ENCODE peak calls at places on chromosomes 1 and 21, in five cellular contexts. X is cardiac muscle cell, P is PC-3, W is HL-60, M is fibroblast of mammary gland. Y is an unnamed sample.

GRCh38 chr1:230113605-230114241 is 46.7 kb downstream of the GALNT2 start:
- DNase-seq in X (no peak), P (peak; percentile 93), W (no peak), M (peak; percentile 99), Y (no peak)

GRCh38 chr1:193569096-193569495 is 382.7 kb upstream of the B3GALT2 start:
- DNase-seq in X (peak; percentile 32), P (no peak), W (no peak), M (no peak), Y (no peak)

GRCh38 chr1:72938408-72938807 is 656.1 kb upstream of the NEGR1 start:
- DNase-seq in X (no peak), P (no peak), W (no peak), M (no peak), Y (no peak)

GRCh38 chr1:209530990-209531389 is 52.5 kb upstream of the CAMK1G start:
- DNase-seq in X (no peak), P (peak; percentile 38), W (no peak), M (peak; percentile 75), Y (no peak)

GRCh38 chr1:22662318-22662717 is 9.3 kb downstream of the C1QB start:
- DNase-seq in X (peak; percentile 32), P (peak; percentile 28), W (no peak), M (no peak), Y (no peak)

GRCh38 chr1:221961532-221962292 is 219.8 kb upstream of the DUSP10 start:
- DNase-seq in X (no peak), P (peak; percentile 93), W (peak; percentile 66), M (peak; percentile 63), Y (no peak)

GRCh38 chr1:71240656-71241055 is 159.8 kb upstream of the ZRANB2 start:
- DNase-seq in X (no peak), P (no peak), W (no peak), M (peak; percentile 24), Y (no peak)

GRCh38 chr1:93905734-93906133 is 3.5 kb downstream of the GCLM start:
- DNase-seq in X (no peak), P (no peak), W (no peak), M (peak; percentile 74), Y (no peak)

GRCh38 chr1:187212377-187212776 is 383.6 kb downstream of the PLA2G4A start:
- DNase-seq in X (no peak), P (no peak), W (no peak), M (no peak), Y (no peak)

GRCh38 chr1:1782399-1783221 is 4.3 kb upstream of the NADK start:
- DNase-seq in X (peak; percentile 18), P (peak; percentile 86), W (peak; percentile 81), M (peak; percentile 72), Y (no peak)

GRCh38 chr1:21379571-21379970 is 60.4 kb upstream of the NBPF3 start:
- DNase-seq in X (no peak), P (peak; percentile 22), W (no peak), M (no peak), Y (no peak)

GRCh38 chr1:185581961-185582725 is 152.0 kb upstream of the HMCN1 start:
- DNase-seq in X (no peak), P (peak; percentile 32), W (no peak), M (peak; percentile 40), Y (no peak)

GRCh38 chr1:115266729-115267421 is 71.2 kb downstream of the NGF start:
- DNase-seq in X (no peak), P (no peak), W (no peak), M (peak; percentile 82), Y (no peak)

GRCh38 chr21:25895565-25896205 is 160.9 kb downstream of the GABPA start:
- DNase-seq in X (peak; percentile 17), P (peak; percentile 53), W (peak; percentile 8), M (peak; percentile 50), Y (no peak)

GRCh38 chr1:5819391-5820025 is 172.7 kb downstream of the NPHP4 start:
- DNase-seq in X (no peak), P (no peak), W (no peak), M (no peak), Y (no peak)

GRCh38 chr1:150009604-150010387 is 730 bp downstream of the OTUD7B start:
- DNase-seq in X (peak; percentile 76), P (peak; percentile 79), W (peak; percentile 16), M (peak; percentile 89), Y (peak; percentile 19)

GRCh38 chr1:82013702-82014101 is 213.0 kb downstream of the ADGRL2 start:
- DNase-seq in X (no peak), P (no peak), W (no peak), M (no peak), Y (no peak)

GRCh38 chr1:27451346-27451745 is 38.6 kb downstream of the WASF2 start:
- DNase-seq in X (peak; percentile 64), P (no peak), W (no peak), M (no peak), Y (no peak)

GRCh38 chr1:26408604-26409003 is 2.0 kb upstream of the LIN28A start:
- DNase-seq in X (peak; percentile 94), P (peak; percentile 87), W (peak; percentile 65), M (peak; percentile 66), Y (peak; percentile 89)

GRCh38 chr1:40182956-40183710 is 21.9 kb downstream of the RLF start:
- DNase-seq in X (peak; percentile 38), P (peak; percentile 59), W (peak; percentile 12), M (peak; percentile 51), Y (peak; percentile 37)

GRCh38 chr1:215166886-215167285 is 84.3 kb downstream of the KCNK2 start:
- DNase-seq in X (no peak), P (peak; percentile 64), W (no peak), M (peak; percentile 85), Y (no peak)

GRCh38 chr1:26110731-26111529 is 694 bp upstream of the PDIK1L start:
- DNase-seq in X (peak; percentile 88), P (peak; percentile 74), W (peak; percentile 80), M (peak; percentile 51), Y (peak; percentile 68)

GRCh38 chr1:203871114-203871875 is 9.9 kb downstream of the SNRPE start:
- DNase-seq in X (peak; percentile 69), P (peak; percentile 88), W (peak; percentile 49), M (peak; percentile 80), Y (peak; percentile 50)

GRCh38 chr1:245181123-245181522 is 26.3 kb downstream of the KIF26B start:
- DNase-seq in X (no peak), P (no peak), W (no peak), M (no peak), Y (no peak)

GRCh38 chr1:33512612-33513011 is 40.2 kb downstream of the ZSCAN20 start:
- DNase-seq in X (no peak), P (peak; percentile 83), W (no peak), M (no peak), Y (no peak)
- TF ChIP-seq CTCF in X (no peak), P (no peak), W (no peak), M (no peak), Y (no peak)

DNA sequence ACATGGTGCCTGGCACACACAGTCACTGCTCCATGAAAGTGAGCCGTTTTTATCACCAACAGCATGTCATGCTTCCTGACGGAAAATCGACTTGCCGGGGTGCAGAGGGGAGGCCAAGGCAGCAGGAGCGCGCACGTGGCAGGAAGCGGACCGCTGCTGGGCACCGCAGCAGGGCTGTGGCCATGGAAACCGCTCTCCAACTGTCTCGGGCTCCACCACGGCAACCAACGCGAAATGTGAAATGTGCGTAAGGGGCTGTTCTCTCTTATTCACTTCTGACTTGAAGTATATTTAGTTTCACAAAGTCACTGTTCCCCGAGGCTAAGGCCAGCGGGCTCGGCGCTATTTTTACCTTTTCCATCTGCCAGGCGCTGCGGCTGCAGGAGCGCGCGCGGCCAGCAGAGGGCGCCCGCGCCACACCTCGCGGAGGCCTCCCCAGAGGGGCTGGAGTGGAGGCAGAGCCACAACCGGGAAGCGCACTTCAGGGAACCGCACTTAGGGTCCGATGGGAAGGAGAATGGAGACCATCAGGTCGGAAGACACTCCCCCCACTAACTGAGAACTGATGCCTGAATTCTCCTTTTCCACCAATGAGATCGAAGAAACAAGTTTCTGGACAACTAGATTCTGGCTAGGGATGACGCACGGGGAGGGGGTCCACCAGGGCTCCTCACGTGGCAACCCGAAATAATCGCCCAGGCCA is 19.7 kb downstream of the RCC2 start:
- DNase-seq in X (peak; percentile 84), P (peak; percentile 56), W (peak; percentile 49), M (peak; percentile 51), Y (peak; percentile 85)
- TF ChIP-seq CTCF in X (peak; percentile 99), P (peak; percentile 98), W (peak; percentile 88), M (peak; percentile 65), Y (peak; percentile 100)

DNA sequence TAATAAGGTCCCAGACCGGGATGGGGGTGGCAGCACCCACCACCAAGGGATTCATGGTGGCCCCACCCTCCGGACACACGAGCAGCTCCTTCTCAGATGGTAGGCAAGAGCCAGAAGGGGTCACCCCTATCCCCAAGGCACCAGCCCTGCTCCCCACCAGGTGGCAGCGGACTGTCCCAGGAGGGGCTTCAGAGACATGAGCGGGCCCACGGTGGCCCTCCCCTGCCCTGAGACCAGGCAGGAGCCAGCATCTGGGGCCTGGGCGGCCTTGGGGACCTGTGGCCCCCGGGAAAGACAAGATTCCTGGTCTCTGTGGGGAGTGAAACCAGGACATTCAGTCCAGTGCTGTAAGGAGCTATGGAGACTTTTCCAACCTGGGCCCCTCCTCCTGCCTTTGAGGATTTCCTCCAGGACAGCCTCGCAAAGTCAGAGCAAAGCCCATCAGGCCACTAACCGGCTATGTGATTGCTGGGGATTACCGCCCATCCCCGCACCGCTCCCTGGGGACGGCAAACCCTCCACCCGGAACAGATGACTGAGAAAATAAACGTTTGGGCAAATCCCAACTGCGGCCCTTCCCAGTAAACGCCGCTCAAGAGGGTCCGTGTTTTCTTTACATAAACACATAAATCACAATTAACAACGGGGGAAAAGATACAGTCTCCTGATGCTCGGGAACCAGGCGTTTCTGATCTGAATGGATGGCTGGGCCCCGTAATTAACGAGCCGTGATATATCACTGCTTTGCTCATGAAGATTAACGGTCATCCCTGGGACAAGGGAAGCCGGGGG is 50.9 kb upstream of the ARHGEF16 start:
- DNase-seq in X (no peak), P (no peak), W (no peak), M (no peak), Y (peak; percentile 55)
- TF ChIP-seq CTCF in X (peak; percentile 13), P (peak; percentile 57), W (no peak), M (no peak), Y (peak; percentile 54)

GRCh38 chr1:99482286-99482685 is 163.6 kb upstream of the PALMD start:
- DNase-seq in X (no peak), P (no peak), W (no peak), M (no peak), Y (no peak)
- TF ChIP-seq CTCF in X (no peak), P (no peak), W (no peak), M (no peak), Y (no peak)